ENCODE peak calls at places on chromosomes 12 and 14, in nine cellular contexts. N, W, V, T, G, B, E, S and O are unnamed samples.

GRCh38 chr12:63308701-63309100 is 157.7 kb upstream of the AVPR1A start:
- DNase-seq in E (no peak), N (no peak), T (no peak), B (no peak), V (no peak), S (no peak), W (no peak), G (peak; percentile 50), O (no peak)

GRCh38 chr12:93571854-93572711 is at the start of gene SOCS2:
- DNase-seq in S (peak; percentile 19), T (no peak), E (peak; percentile 73), V (peak; percentile 51), B (no peak), W (no peak), G (no peak), N (peak; percentile 72), O (no peak)

GRCh38 chr14:76191297-76191696 is 39.6 kb downstream of the GPATCH2L start:
- DNase-seq in W (peak; percentile 8), T (peak; percentile 15), B (no peak), G (no peak), V (no peak), S (no peak), E (no peak), N (no peak), O (peak; percentile 73)

GRCh38 chr12:119994892-119995658 is 6.0 kb downstream of the BICDL1 start:
- DNase-seq in S (no peak), V (no peak), B (no peak), W (peak; percentile 24), E (no peak), G (no peak), T (no peak), N (no peak), O (no peak)

GRCh38 chr12:92828565-92828964 is 100.5 kb downstream of the EEA1 start:
- DNase-seq in T (no peak), G (no peak), W (no peak), E (no peak), V (no peak), N (no peak), S (no peak), B (no peak), O (no peak)

GRCh38 chr12:57613427-57614109 is 2.3 kb downstream of the ARHGEF25 start:
- DNase-seq in S (no peak), G (no peak), E (no peak), T (no peak), W (no peak), V (no peak), N (no peak), B (no peak), O (no peak)

GRCh38 chr14:59182641-59183040 is 5.8 kb upstream of the DAAM1 start:
- DNase-seq in N (no peak), T (no peak), V (no peak), S (no peak), G (no peak), E (no peak), W (no peak), B (no peak), O (no peak)

GRCh38 chr12:114003286-114003685 is 37.2 kb upstream of the RBM19 start:
- DNase-seq in B (no peak), T (no peak), V (no peak), S (no peak), N (no peak), E (no peak), W (no peak), G (no peak), O (no peak)

GRCh38 chr14:51644215-51644969 is 7.3 kb upstream of the FRMD6 start:
- DNase-seq in T (no peak), N (no peak), E (no peak), B (no peak), V (no peak), W (no peak), S (no peak), G (peak; percentile 56), O (no peak)

GRCh38 chr14:74239848-74240793 is 872 bp downstream of the VSX2 start:
- DNase-seq in W (no peak), G (no peak), E (no peak), N (no peak), V (peak; percentile 27), B (no peak), S (no peak), T (no peak), O (no peak)

GRCh38 chr14:100824156-100824555 is 1.8 kb upstream of the MEG3 start:
- DNase-seq in W (no peak), E (peak; percentile 74), G (peak; percentile 51), N (no peak), S (no peak), V (no peak), B (no peak), T (no peak), O (no peak)

GRCh38 chr14:94575730-94576585 is 5.3 kb upstream of the SERPINA5 start:
- DNase-seq in S (no peak), B (no peak), N (no peak), V (no peak), G (peak; percentile 64), W (no peak), T (no peak), E (no peak), O (no peak)

GRCh38 chr12:93676408-93677194 is 574 bp upstream of the CRADD start:
- DNase-seq in E (no peak), T (no peak), N (no peak), S (no peak), V (no peak), W (no peak), B (no peak), G (no peak), O (no peak)

GRCh38 chr14:69988979-69989378 is 109.8 kb downstream of the SMOC1 start:
- DNase-seq in S (no peak), G (no peak), V (no peak), E (no peak), T (no peak), W (no peak), B (no peak), N (no peak), O (no peak)

GRCh38 chr14:50658203-50658602 is 9.9 kb downstream of the SAV1 start:
- DNase-seq in B (peak; percentile 37), T (no peak), G (peak; percentile 71), E (no peak), S (no peak), N (no peak), V (no peak), W (no peak), O (no peak)

GRCh38 chr14:104766863-104767633 is 14.1 kb downstream of the SIVA1 start:
- DNase-seq in S (no peak), G (no peak), W (no peak), B (no peak), T (no peak), N (no peak), V (no peak), E (no peak), O (no peak)

GRCh38 chr14:104769324-104770071 is 16.6 kb downstream of the SIVA1 start:
- DNase-seq in S (no peak), G (no peak), E (no peak), T (no peak), B (no peak), W (no peak), V (no peak), N (no peak), O (no peak)

GRCh38 chr14:104767634-104767918 is 14.6 kb downstream of the SIVA1 start:
- DNase-seq in B (no peak), G (no peak), V (no peak), S (no peak), N (no peak), W (no peak), E (no peak), T (no peak), O (no peak)

GRCh38 chr14:104770072-104770579 is 17.2 kb downstream of the SIVA1 start:
- DNase-seq in S (no peak), B (no peak), T (no peak), V (no peak), G (no peak), W (no peak), E (no peak), N (no peak), O (no peak)

GRCh38 chr14:104768437-104769323 is 15.7 kb downstream of the SIVA1 start:
- DNase-seq in T (peak; percentile 66), V (peak; percentile 100), G (peak; percentile 71), S (peak; percentile 89), B (peak; percentile 38), E (peak; percentile 95), W (peak; percentile 81), N (peak; percentile 98), O (peak; percentile 86)
- TF ChIP-seq CTCF in T (peak; percentile 85), V (peak; percentile 97), G (peak; percentile 74), S (peak; percentile 94), B (peak; percentile 90), E (peak; percentile 92), W (peak; percentile 78), N (peak; percentile 96), O (peak; percentile 89)

GRCh38 chr14:21990116-21990515 is 316.5 kb upstream of the OR4E1 start:
- DNase-seq in G (peak; percentile 5), S (no peak), T (no peak), V (no peak), B (no peak), E (no peak), W (peak; percentile 33), N (no peak), O (no peak)
- TF ChIP-seq CTCF in G (peak; percentile 38), S (peak; percentile 35), T (peak; percentile 32), V (peak; percentile 57), B (no peak), E (peak; percentile 12), W (peak; percentile 75), N (peak; percentile 66), O (peak; percentile 67)

GRCh38 chr12:49548822-49549648 is 10.2 kb downstream of the KCNH3 start:
- DNase-seq in G (no peak), T (no peak), E (no peak), V (no peak), W (no peak), N (peak; percentile 63), B (no peak), S (peak; percentile 23), O (no peak)
- TF ChIP-seq CTCF in G (peak; percentile 14), T (no peak), E (peak; percentile 45), V (no peak), W (no peak), N (peak; percentile 29), B (peak; percentile 38), S (peak; percentile 42), O (peak; percentile 66)

GRCh38 chr14:103887170-103887501 is 39.8 kb upstream of the PPP1R13B start:
- DNase-seq in W (no peak), N (no peak), E (no peak), S (no peak), G (no peak), T (no peak), B (no peak), V (no peak), O (no peak)

GRCh38 chr14:103885509-103885932 is 38.1 kb upstream of the PPP1R13B start:
- DNase-seq in S (no peak), B (no peak), V (no peak), T (no peak), G (no peak), W (no peak), N (no peak), E (no peak), O (no peak)

GRCh38 chr14:103884854-103885253 is 37.5 kb upstream of the PPP1R13B start:
- DNase-seq in E (no peak), N (no peak), T (no peak), V (no peak), S (no peak), W (no peak), B (no peak), G (no peak), O (no peak)

GRCh38 chr14:103887557-103888115 is 40.3 kb upstream of the PPP1R13B start:
- DNase-seq in N (no peak), E (no peak), S (no peak), V (no peak), W (no peak), T (no peak), G (no peak), B (no peak), O (no peak)

GRCh38 chr14:103886304-103887169 is 39.2 kb upstream of the PPP1R13B start:
- DNase-seq in G (peak; percentile 10), N (no peak), V (no peak), T (no peak), B (no peak), E (no peak), W (no peak), S (no peak), O (no peak)
- TF ChIP-seq CTCF in G (peak; percentile 37), N (no peak), V (peak; percentile 36), T (no peak), B (no peak), E (no peak), W (no peak), S (no peak), O (no peak)